ENCODE peak calls at places on chromosomes 2 and 18, in nine cellular contexts. One of them, this sample, is unnamed.

GRCh38 chr18:37259711-37260110 is 305.9 kb downstream of the CELF4 start:
- DNase-seq in activated T-cell treated with anti-CD3 and anti-CD28 coated beads for 1 hour: no peak
- DNase-seq in fibroblast of villous mesenchyme: no peak
- DNase-seq in AG04450: no peak
- DNase-seq in stimulated activated CD8-positive, alpha-beta memory T cell treated with anti-CD3 and anti-CD28 coated beads, Interleukin-7, amount 100 ng/mL, for 24 hours: no peak
- DNase-seq in HT1080: no peak
- DNase-seq in germinal center: no peak
- DNase-seq in aorta: no peak
- DNase-seq in HL-60: no peak
- DNase-seq in this sample: no peak

GRCh38 chr2:29014811-29015414 is 33.8 kb downstream of the TOGARAM2 start:
- DNase-seq in fibroblast of villous mesenchyme: no peak
- DNase-seq in germinal center: peak
- DNase-seq in stimulated activated CD8-positive, alpha-beta memory T cell treated with anti-CD3 and anti-CD28 coated beads, Interleukin-7, amount 100 ng/mL, for 24 hours: peak
- DNase-seq in HT1080: peak
- DNase-seq in AG04450: no peak
- DNase-seq in activated T-cell treated with anti-CD3 and anti-CD28 coated beads for 1 hour: peak
- DNase-seq in aorta: no peak
- DNase-seq in HL-60: peak
- DNase-seq in this sample: peak

GRCh38 chr18:48859311-48860275 is 91.2 kb downstream of the SMAD7 start:
- DNase-seq in aorta: no peak
- DNase-seq in germinal center: no peak
- DNase-seq in AG04450: no peak
- DNase-seq in HL-60: no peak
- DNase-seq in stimulated activated CD8-positive, alpha-beta memory T cell treated with anti-CD3 and anti-CD28 coated beads, Interleukin-7, amount 100 ng/mL, for 24 hours: no peak
- DNase-seq in activated T-cell treated with anti-CD3 and anti-CD28 coated beads for 1 hour: no peak
- DNase-seq in HT1080: no peak
- DNase-seq in fibroblast of villous mesenchyme: no peak
- DNase-seq in this sample: no peak

GRCh38 chr18:10485475-10485874 is 31.0 kb downstream of the APCDD1 start:
- DNase-seq in HT1080: no peak
- DNase-seq in aorta: no peak
- DNase-seq in HL-60: no peak
- DNase-seq in germinal center: no peak
- DNase-seq in fibroblast of villous mesenchyme: no peak
- DNase-seq in AG04450: no peak
- DNase-seq in stimulated activated CD8-positive, alpha-beta memory T cell treated with anti-CD3 and anti-CD28 coated beads, Interleukin-7, amount 100 ng/mL, for 24 hours: no peak
- DNase-seq in activated T-cell treated with anti-CD3 and anti-CD28 coated beads for 1 hour: no peak
- DNase-seq in this sample: no peak

GRCh38 chr2:105795575-105795934 is 50.8 kb downstream of the NCK2 start:
- DNase-seq in fibroblast of villous mesenchyme: no peak
- DNase-seq in aorta: no peak
- DNase-seq in AG04450: no peak
- DNase-seq in HL-60: peak
- DNase-seq in stimulated activated CD8-positive, alpha-beta memory T cell treated with anti-CD3 and anti-CD28 coated beads, Interleukin-7, amount 100 ng/mL, for 24 hours: no peak
- DNase-seq in HT1080: no peak
- DNase-seq in activated T-cell treated with anti-CD3 and anti-CD28 coated beads for 1 hour: no peak
- DNase-seq in germinal center: no peak
- DNase-seq in this sample: no peak

GRCh38 chr2:177842243-177842642 is 230.3 kb downstream of the PDE11A start:
- DNase-seq in activated T-cell treated with anti-CD3 and anti-CD28 coated beads for 1 hour: no peak
- DNase-seq in fibroblast of villous mesenchyme: no peak
- DNase-seq in aorta: no peak
- DNase-seq in stimulated activated CD8-positive, alpha-beta memory T cell treated with anti-CD3 and anti-CD28 coated beads, Interleukin-7, amount 100 ng/mL, for 24 hours: no peak
- DNase-seq in HT1080: no peak
- DNase-seq in AG04450: no peak
- DNase-seq in germinal center: no peak
- DNase-seq in HL-60: no peak
- DNase-seq in this sample: no peak

GRCh38 chr18:7370812-7371211 is 139.9 kb downstream of the LRRC30 start:
- DNase-seq in fibroblast of villous mesenchyme: no peak
- DNase-seq in HT1080: no peak
- DNase-seq in stimulated activated CD8-positive, alpha-beta memory T cell treated with anti-CD3 and anti-CD28 coated beads, Interleukin-7, amount 100 ng/mL, for 24 hours: no peak
- DNase-seq in HL-60: no peak
- DNase-seq in aorta: no peak
- DNase-seq in activated T-cell treated with anti-CD3 and anti-CD28 coated beads for 1 hour: no peak
- DNase-seq in germinal center: no peak
- DNase-seq in AG04450: no peak
- DNase-seq in this sample: no peak

GRCh38 chr18:5294113-5294617 is 1.4 kb downstream of the ZBTB14 start:
- DNase-seq in activated T-cell treated with anti-CD3 and anti-CD28 coated beads for 1 hour: no peak
- DNase-seq in aorta: no peak
- DNase-seq in HT1080: no peak
- DNase-seq in AG04450: no peak
- DNase-seq in HL-60: no peak
- DNase-seq in germinal center: no peak
- DNase-seq in fibroblast of villous mesenchyme: no peak
- DNase-seq in stimulated activated CD8-positive, alpha-beta memory T cell treated with anti-CD3 and anti-CD28 coated beads, Interleukin-7, amount 100 ng/mL, for 24 hours: peak
- DNase-seq in this sample: no peak

GRCh38 chr2:21811541-21811940 is 687.8 kb downstream of the TDRD15 start:
- DNase-seq in aorta: no peak
- DNase-seq in stimulated activated CD8-positive, alpha-beta memory T cell treated with anti-CD3 and anti-CD28 coated beads, Interleukin-7, amount 100 ng/mL, for 24 hours: no peak
- DNase-seq in HL-60: no peak
- DNase-seq in HT1080: no peak
- DNase-seq in germinal center: no peak
- DNase-seq in AG04450: no peak
- DNase-seq in fibroblast of villous mesenchyme: no peak
- DNase-seq in activated T-cell treated with anti-CD3 and anti-CD28 coated beads for 1 hour: no peak
- DNase-seq in this sample: no peak

GRCh38 chr2:171523969-171524401 is 1.7 kb downstream of the CYBRD1 start:
- DNase-seq in stimulated activated CD8-positive, alpha-beta memory T cell treated with anti-CD3 and anti-CD28 coated beads, Interleukin-7, amount 100 ng/mL, for 24 hours: no peak
- DNase-seq in fibroblast of villous mesenchyme: peak
- DNase-seq in aorta: no peak
- DNase-seq in activated T-cell treated with anti-CD3 and anti-CD28 coated beads for 1 hour: no peak
- DNase-seq in HT1080: no peak
- DNase-seq in germinal center: no peak
- DNase-seq in AG04450: no peak
- DNase-seq in HL-60: peak
- DNase-seq in this sample: peak

GRCh38 chr2:239355139-239355538 is 45.7 kb downstream of the HDAC4 start:
- DNase-seq in activated T-cell treated with anti-CD3 and anti-CD28 coated beads for 1 hour: no peak
- DNase-seq in HL-60: no peak
- DNase-seq in germinal center: no peak
- DNase-seq in stimulated activated CD8-positive, alpha-beta memory T cell treated with anti-CD3 and anti-CD28 coated beads, Interleukin-7, amount 100 ng/mL, for 24 hours: no peak
- DNase-seq in HT1080: no peak
- DNase-seq in AG04450: no peak
- DNase-seq in fibroblast of villous mesenchyme: peak
- DNase-seq in aorta: no peak
- DNase-seq in this sample: no peak

This sample was measured in astrocyte of the cerebellum.